ENCODE peak calls at places on chromosomes 5 and 9, in four cellular contexts. K is K562, C is HCT116, Y is H1. R is an unnamed sample.

GRCh38 chr9:31490551-31491106 is 893.8 kb upstream of the ACO1 start:
- DNase-seq in K (no peak), C (no peak), Y (no peak), R (no peak)

GRCh38 chr5:78269088-78269703 is 25.3 kb downstream of the AP3B1 start:
- DNase-seq in K (no peak), C (no peak), Y (no peak), R (no peak)

GRCh38 chr5:149388498-149389190 is 9.6 kb upstream of the IL17B start:
- DNase-seq in K (no peak), C (no peak), Y (no peak), R (no peak)

GRCh38 chr5:77138981-77139380 is 51.9 kb upstream of the ZBED3 start:
- DNase-seq in K (no peak), C (no peak), Y (no peak), R (no peak)

GRCh38 chr9:89358376-89358775 is 40.1 kb downstream of the SECISBP2 start:
- DNase-seq in K (no peak), C (no peak), Y (no peak), R (no peak)

GRCh38 chr5:143401846-143402463 is 1.5 kb downstream of the NR3C1 start:
- DNase-seq in K (no peak), C (no peak), Y (no peak), R (no peak)

GRCh38 chr9:99822596-99823391 is 1.1 kb downstream of the NR4A3 start:
- DNase-seq in K (peak; percentile 27), C (no peak), Y (peak; percentile 84), R (no peak)

GRCh38 chr5:169592937-169593650 is 9.5 kb downstream of the SPDL1 start:
- DNase-seq in K (no peak), C (no peak), Y (no peak), R (no peak)

GRCh38 chr5:151155149-151155776 is 2.3 kb downstream of the ANXA6 start:
- DNase-seq in K (no peak), C (no peak), Y (no peak), R (peak; percentile 35)

GRCh38 chr5:144028644-144029043 is 141.8 kb downstream of the YIPF5 start:
- DNase-seq in K (no peak), C (no peak), Y (no peak), R (no peak)

GRCh38 chr5:39399135-39400036 is 25.4 kb downstream of the DAB2 start:
- DNase-seq in K (peak; percentile 73), C (peak; percentile 32), Y (no peak), R (no peak)

GRCh38 chr9:88532320-88532719 is 2.7 kb upstream of the NXNL2 start:
- DNase-seq in K (no peak), C (no peak), Y (peak; percentile 86), R (no peak)

GRCh38 chr5:164746723-164747122 is 1241.3 kb downstream of the MAT2B start:
- DNase-seq in K (no peak), C (no peak), Y (no peak), R (no peak)

GRCh38 chr5:111447822-111448221 is 64.5 kb downstream of the STARD4 start:
- DNase-seq in K (no peak), C (no peak), Y (no peak), R (no peak)

GRCh38 chr9:98333703-98334582 is 78.5 kb upstream of the TBC1D2 start:
- DNase-seq in K (peak; percentile 53), C (peak; percentile 66), Y (no peak), R (no peak)

GRCh38 chr9:33813712-33814641 is 3.0 kb upstream of the UBE2R2 start:
- DNase-seq in K (peak; percentile 25), C (peak; percentile 73), Y (no peak), R (no peak)

GRCh38 chr5:91059409-91059808 is 323.7 kb downstream of the ARRDC3 start:
- DNase-seq in K (no peak), C (no peak), Y (no peak), R (peak; percentile 60)

GRCh38 chr5:53368516-53368915 is 111.9 kb upstream of the FST start:
- DNase-seq in K (no peak), C (no peak), Y (no peak), R (no peak)

GRCh38 chr5:159242153-159242552 is 20.9 kb upstream of the UBLCP1 start:
- DNase-seq in K (no peak), C (no peak), Y (no peak), R (no peak)

GRCh38 chr9:20611751-20612287 is 10.5 kb downstream of the MLLT3 start:
- DNase-seq in K (no peak), C (no peak), Y (no peak), R (no peak)
- TF ChIP-seq EGR1 in K (no peak), C (no peak), Y (no peak), R (no peak)

DNA sequence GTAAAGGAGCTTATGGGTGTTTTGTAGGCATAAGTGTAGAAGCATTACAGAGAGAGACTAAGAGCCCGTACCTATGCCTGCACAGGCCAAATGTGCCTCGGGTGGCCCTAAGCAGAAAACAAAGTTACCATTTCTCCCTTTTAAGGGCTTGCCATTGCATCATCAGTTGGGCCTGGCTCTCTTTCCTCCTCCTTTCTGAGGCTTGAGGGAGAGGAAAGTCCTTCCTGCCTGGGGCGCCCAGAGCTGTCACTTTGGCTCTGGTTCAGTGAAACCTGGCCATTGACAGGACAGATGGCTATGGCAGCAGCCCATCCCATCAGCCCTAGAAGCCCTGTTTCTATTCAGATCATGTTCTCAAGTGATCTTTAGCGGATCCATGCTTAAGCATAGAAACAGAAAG is 293.3 kb downstream of the YTHDC2 start:
- DNase-seq in K (no peak), C (no peak), Y (no peak), R (no peak)
- TF ChIP-seq EGR1 in K (no peak), C (no peak), Y (no peak), R (no peak)

GRCh38 chr5:179393078-179393477 is 47.8 kb upstream of the ADAMTS2 start:
- DNase-seq in K (no peak), C (peak; percentile 65), Y (no peak), R (no peak)
- TF ChIP-seq EGR1 in K (no peak), C (no peak), Y (no peak), R (no peak)

GRCh38 chr9:82532504-82532903 is 530.4 kb downstream of the RASEF start:
- DNase-seq in K (no peak), C (no peak), Y (no peak), R (no peak)
- TF ChIP-seq EGR1 in K (no peak), C (no peak), Y (no peak), R (no peak)

DNA sequence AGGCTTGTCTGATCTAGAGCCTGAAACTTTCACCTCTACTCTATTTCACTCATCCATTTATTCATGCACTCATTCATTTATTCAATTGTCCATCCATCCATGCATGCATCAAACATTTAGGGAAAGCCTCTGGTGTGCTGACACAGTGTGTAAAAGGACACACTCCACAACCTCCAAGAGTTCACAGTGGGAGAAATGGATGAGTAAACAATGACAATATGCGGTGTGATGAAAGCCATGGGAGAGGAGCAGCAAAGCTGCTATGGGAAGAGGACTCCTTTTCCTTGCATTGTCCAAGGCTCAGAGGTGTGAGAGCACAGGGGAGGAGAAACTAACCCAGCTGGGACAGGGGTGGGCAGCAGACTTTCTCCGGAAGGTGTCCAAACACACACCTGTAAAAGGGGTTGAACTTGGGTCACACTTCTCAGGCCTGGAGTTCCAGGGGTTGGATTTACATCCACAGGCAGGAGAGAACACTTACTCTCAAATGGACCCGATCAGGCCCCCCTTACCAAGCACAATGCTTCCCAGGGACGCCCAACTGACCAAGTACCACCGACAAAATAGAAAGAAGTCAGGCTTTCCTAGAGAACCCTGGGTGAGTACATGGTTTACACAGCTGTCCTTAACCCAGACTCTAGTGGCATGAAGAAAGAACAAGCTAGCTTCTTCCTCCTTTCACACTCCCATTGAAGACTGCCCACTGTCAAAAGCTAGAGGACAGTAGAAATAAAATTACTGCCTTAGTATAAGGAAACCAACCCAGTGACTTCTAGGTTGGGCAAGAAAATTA is 21.3 kb upstream of the PFDN1 start:
- DNase-seq in K (no peak), C (no peak), Y (no peak), R (no peak)
- TF ChIP-seq EGR1 in K (no peak), C (no peak), Y (no peak), R (no peak)

GRCh38 chr9:135282001-135282731 is 194.7 kb downstream of the OLFM1 start:
- DNase-seq in K (no peak), C (peak; percentile 27), Y (no peak), R (no peak)
- TF ChIP-seq EGR1 in K (no peak), C (no peak), Y (no peak), R (no peak)

GRCh38 chr5:43113546-43113945 is 7.2 kb upstream of the ZNF131 start:
- DNase-seq in K (no peak), C (no peak), Y (no peak), R (no peak)

GRCh38 chr5:43115968-43116367 is 4.7 kb upstream of the ZNF131 start:
- DNase-seq in K (no peak), C (no peak), Y (no peak), R (no peak)

GRCh38 chr5:43105369-43106289 is 15.1 kb upstream of the ZNF131 start:
- DNase-seq in K (peak; percentile 92), C (peak; percentile 92), Y (peak; percentile 91), R (peak; percentile 79)

GRCh38 chr5:43106290-43106638 is 14.4 kb upstream of the ZNF131 start:
- DNase-seq in K (no peak), C (no peak), Y (no peak), R (no peak)

GRCh38 chr5:43110606-43111170 is 10.0 kb upstream of the ZNF131 start:
- DNase-seq in K (peak; percentile 37), C (peak; percentile 16), Y (peak; percentile 55), R (no peak)
- TF ChIP-seq EGR1 in K (no peak), C (no peak), Y (no peak), R (no peak)

R was measured in GM12878.